ENCODE peak calls at places on chromosome 17, in four cellular contexts. P is stomach, L is SK-N-SH, A is ovary. I is an unnamed sample.

GRCh38 chr17:70829876-70830275 is 660.5 kb downstream of the KCNJ2 start:
- DNase-seq in A (no peak), P (no peak), L (no peak), I (no peak)

GRCh38 chr17:50956409-50956749 is 90.2 kb upstream of the TOB1 start:
- DNase-seq in A (no peak), P (no peak), L (no peak), I (no peak)

GRCh38 chr17:81422776-81423697 is 27.8 kb downstream of the BAHCC1 start:
- DNase-seq in A (peak; percentile 80), P (peak; percentile 74), L (peak; percentile 86), I (peak; percentile 92)

GRCh38 chr17:79983456-79983855 is 52.2 kb downstream of the TBC1D16 start:
- DNase-seq in L (peak; percentile 18), A (peak; percentile 9), P (no peak), I (peak; percentile 53)

GRCh38 chr17:30928584-30928983 is 6.8 kb downstream of the ADAP2 start:
- DNase-seq in P (no peak), A (no peak), L (no peak), I (peak; percentile 34)

GRCh38 chr17:2423271-2423670 is 22.4 kb upstream of the MNT start:
- DNase-seq in L (no peak), P (no peak), A (no peak), I (no peak)

GRCh38 chr17:80762076-80762475 is 217.4 kb downstream of the RPTOR start:
- DNase-seq in L (no peak), A (no peak), P (no peak), I (peak; percentile 46)

GRCh38 chr17:60139438-60140285 is 10.1 kb upstream of the CA4 start:
- DNase-seq in L (no peak), P (peak; percentile 79), A (peak; percentile 51), I (peak; percentile 75)

GRCh38 chr17:73203135-73203787 is 10.4 kb downstream of the COG1 start:
- DNase-seq in L (no peak), A (no peak), P (peak; percentile 68), I (no peak)

GRCh38 chr17:5912927-5913565 is 157.1 kb upstream of the WSCD1 start:
- DNase-seq in A (no peak), L (no peak), P (no peak), I (no peak)

GRCh38 chr17:73548620-73549311 is 95.5 kb downstream of the SDK2 start:
- DNase-seq in P (no peak), A (no peak), L (no peak), I (no peak)

GRCh38 chr17:2704031-2704889 is 7.3 kb downstream of the CLUH start:
- DNase-seq in A (no peak), P (no peak), L (peak; percentile 20), I (peak; percentile 62)

GRCh38 chr17:78616946-78617345 is 39.8 kb upstream of the DNAH17 start:
- DNase-seq in L (no peak), A (no peak), P (no peak), I (no peak)

GRCh38 chr17:9274119-9274445 is 252.8 kb downstream of the NTN1 start:
- DNase-seq in A (no peak), L (no peak), P (no peak), I (no peak)

GRCh38 chr17:73697872-73698271 is 53.6 kb upstream of the SDK2 start:
- DNase-seq in P (no peak), A (no peak), L (no peak), I (no peak)

GRCh38 chr17:5780476-5780875 is 196.2 kb upstream of the NLRP1 start:
- DNase-seq in A (no peak), L (no peak), P (no peak), I (no peak)

GRCh38 chr17:16005641-16006040 is 6.0 kb downstream of the TTC19 start:
- DNase-seq in A (no peak), P (no peak), L (no peak), I (no peak)

GRCh38 chr17:45427181-45427835 is 5.4 kb downstream of the ARHGAP27 start:
- DNase-seq in L (peak; percentile 23), P (no peak), A (no peak), I (no peak)

GRCh38 chr17:17855976-17856375 is 19.2 kb upstream of the SREBF1 start:
- DNase-seq in A (no peak), P (no peak), L (peak; percentile 56), I (no peak)

GRCh38 chr17:79576333-79576732 is 34.5 kb downstream of the RBFOX3 start:
- DNase-seq in P (no peak), A (no peak), L (no peak), I (no peak)

GRCh38 chr17:50899559-50900319 is 33.6 kb upstream of the TOB1 start:
- DNase-seq in L (no peak), P (no peak), A (no peak), I (no peak)

DNA sequence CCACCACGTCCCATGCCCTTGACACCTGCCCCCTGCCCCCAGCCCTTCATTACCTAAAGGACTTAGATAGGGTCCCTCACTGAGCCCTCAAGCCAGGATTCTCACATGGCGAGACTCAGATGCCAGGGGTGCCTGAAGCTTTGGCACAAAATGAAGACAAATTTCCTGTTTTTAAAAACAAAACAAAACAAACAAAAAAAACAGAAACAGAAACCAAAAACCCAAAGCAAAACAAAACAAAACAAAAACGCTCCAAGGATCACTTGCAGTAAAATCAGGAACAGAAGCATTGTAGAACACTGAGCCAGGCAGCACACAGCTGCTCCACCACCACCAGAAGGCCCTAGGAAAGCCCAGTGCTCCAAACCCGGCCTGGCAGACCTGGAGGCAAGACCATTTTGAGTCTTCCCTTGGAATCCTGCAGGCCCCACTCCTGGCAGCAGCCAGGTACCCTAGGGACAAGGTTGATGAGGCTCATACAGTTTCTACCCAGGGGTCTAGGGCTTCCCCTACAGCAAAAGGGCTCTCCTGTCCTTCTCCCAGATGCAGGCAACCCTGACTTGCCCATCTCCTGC is 20.8 kb downstream of the MYO18A start:
- DNase-seq in A (no peak), L (no peak), P (no peak), I (no peak)
- TF ChIP-seq EP300 in A (no peak), L (no peak), P (no peak), I (no peak)

GRCh38 chr17:21134559-21134958 is 7.8 kb downstream of the DHRS7B start:
- DNase-seq in A (no peak), P (no peak), L (no peak), I (no peak)

GRCh38 chr17:21129023-21129681 is 2.4 kb downstream of the DHRS7B start:
- DNase-seq in L (peak; percentile 55), P (no peak), A (no peak), I (no peak)

GRCh38 chr17:21127508-21128077 is 829 bp downstream of the DHRS7B start:
- DNase-seq in L (no peak), A (no peak), P (no peak), I (no peak)

GRCh38 chr17:21131090-21131616 is 4.4 kb downstream of the DHRS7B start:
- DNase-seq in P (no peak), A (no peak), L (no peak), I (no peak)

DNA sequence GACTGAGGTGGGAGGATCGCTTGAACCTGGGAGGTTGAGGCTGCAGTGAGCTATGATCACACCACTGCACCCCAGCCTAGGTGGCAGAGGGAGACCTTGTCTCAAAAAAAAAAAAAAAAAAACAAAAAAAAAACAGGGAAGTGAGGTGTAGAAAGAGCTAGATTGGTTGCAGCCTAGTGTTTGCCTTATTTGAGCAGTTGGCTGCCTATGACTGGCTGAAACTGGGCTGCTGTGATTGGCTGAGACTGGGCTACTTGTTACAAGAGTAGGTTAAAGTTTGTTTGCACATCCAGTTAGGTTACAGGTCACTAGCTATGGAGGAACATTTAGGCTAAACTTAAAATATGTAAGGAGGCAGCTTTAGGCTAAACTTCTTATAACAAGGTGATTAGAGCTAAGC is 5.7 kb downstream of the DHRS7B start:
- DNase-seq in P (no peak), L (no peak), A (no peak), I (no peak)
- TF ChIP-seq EP300 in P (no peak), L (no peak), A (no peak), I (no peak)

GRCh38 chr17:83053021-83053778 is 26.2 kb upstream of the METRNL start:
- DNase-seq in L (no peak), P (peak; percentile 28), A (no peak), I (peak; percentile 70)

GRCh38 chr17:83053779-83054451 is 25.5 kb upstream of the METRNL start:
- DNase-seq in L (no peak), P (peak; percentile 52), A (no peak), I (peak; percentile 84)

GRCh38 chr17:83050651-83051422 is 28.6 kb upstream of the METRNL start:
- DNase-seq in P (no peak), L (peak; percentile 27), A (peak; percentile 30), I (peak; percentile 73)

GRCh38 chr17:83052241-83052564 is 27.2 kb upstream of the METRNL start:
- DNase-seq in P (no peak), A (no peak), L (no peak), I (no peak)

DNA sequence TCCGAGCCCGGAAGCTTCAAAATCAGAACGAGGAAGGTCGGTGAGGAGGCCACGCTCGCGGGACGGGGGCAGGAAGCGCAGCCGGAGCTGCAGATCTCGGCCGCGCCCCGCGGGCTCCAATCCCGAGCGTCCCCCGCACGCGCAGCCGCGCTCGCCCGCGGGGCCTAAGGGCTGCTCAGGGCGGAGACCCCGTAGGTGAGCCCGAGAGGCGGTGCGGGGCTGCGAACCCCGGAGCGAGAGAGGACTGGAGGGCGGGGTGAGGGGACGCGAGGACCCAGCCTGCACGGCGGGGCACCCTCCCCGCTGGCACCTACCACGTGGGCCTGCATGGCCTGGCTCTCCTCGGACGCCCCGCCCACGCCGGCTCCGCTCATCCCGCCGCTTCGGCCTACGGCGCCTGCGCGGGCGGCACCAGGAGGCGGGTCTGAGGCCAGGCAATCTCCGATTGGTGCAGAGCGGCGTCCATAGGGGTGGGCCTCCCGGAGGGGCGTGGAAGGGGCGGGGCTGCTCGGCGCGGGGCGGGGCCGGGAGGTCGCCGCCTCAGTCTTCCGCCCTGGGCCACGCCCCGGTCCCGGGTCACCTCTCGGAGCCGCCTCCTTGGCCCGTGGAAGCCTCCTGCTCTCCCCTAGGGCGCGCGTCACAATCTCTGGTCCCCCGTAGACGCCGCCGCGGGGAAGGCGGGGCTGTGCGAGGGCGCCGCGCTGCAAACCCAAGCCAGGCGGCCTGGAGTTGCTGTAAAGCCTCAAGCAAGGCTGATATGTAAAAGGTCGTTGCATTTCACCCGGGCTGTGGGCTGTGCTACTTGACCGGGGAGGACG is 27.8 kb upstream of the METRNL start:
- DNase-seq in A (peak; percentile 96), P (peak; percentile 97), L (peak; percentile 100), I (peak; percentile 99)
- TF ChIP-seq EP300 in A (no peak), P (no peak), L (no peak), I (peak; percentile 11)

GRCh38 chr17:7685533-7686220 is 1.6 kb downstream of the TP53 start:
- DNase-seq in A (peak; percentile 90), P (peak; percentile 93), L (peak; percentile 87), I (peak; percentile 96)
- TF ChIP-seq EP300 in A (no peak), P (peak; percentile 60), L (no peak), I (peak; percentile 86)

DNA sequence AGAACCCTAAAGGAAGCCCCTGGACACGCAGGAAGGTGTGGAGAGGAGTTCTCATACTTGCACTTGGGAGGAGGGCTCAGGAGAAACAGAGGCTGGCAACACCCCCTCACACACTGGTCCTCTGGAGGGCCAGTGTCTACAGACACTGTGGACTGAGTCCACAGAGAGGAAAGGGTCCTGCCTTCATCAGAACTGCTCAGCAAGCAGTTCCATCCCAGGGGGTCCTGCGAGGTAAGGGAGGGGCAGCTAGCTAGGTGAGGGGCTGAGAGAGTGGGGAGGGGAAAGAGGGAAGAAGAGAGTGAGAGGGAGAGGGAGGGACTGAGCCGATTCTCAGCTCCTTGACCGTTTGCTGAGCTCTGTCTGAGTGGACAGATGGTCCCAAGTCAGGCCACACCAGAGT is 17.7 kb upstream of the MEOX1 start:
- DNase-seq in A (no peak), P (no peak), L (no peak), I (no peak)
- TF ChIP-seq EP300 in A (no peak), P (no peak), L (no peak), I (no peak)

I was measured in sigmoid colon.